ENCODE peak calls at places on chromosomes 11 and 22, in nine cellular contexts. Q is skeletal muscle cell; S is foreskin melanocyte; J is stimulated activated CD4-positive, alpha-beta T cell treated with anti-CD3 and anti-CD28 coated beads, Interleukin-12 subunit alpha, Interleukin-12 subunit beta, amount 100 ng/mL, for 4 hours; H is AG04449; F is heart right ventricle; U is SJSA1; Z is NAMALWA; I is NCI-H774. Y is an unnamed sample.

GRCh38 chr11:34250732-34251639 is 106.8 kb downstream of the ABTB2 start:
- DNase-seq in F (peak; percentile 56), I (no peak), H (no peak), J (peak; percentile 53), U (peak; percentile 75), Z (peak; percentile 91), S (peak; percentile 68), Q (no peak), Y (no peak)

GRCh38 chr11:16820324-16821092 is 82.1 kb downstream of the C11orf58 start:
- DNase-seq in Q (no peak), H (peak; percentile 12), I (peak; percentile 57), Z (peak; percentile 81), J (peak; percentile 73), U (peak; percentile 64), F (peak; percentile 81), S (peak; percentile 68), Y (peak; percentile 63)

GRCh38 chr11:27868226-27868625 is 168.0 kb upstream of the BDNF start:
- DNase-seq in J (no peak), S (no peak), U (no peak), I (no peak), Z (no peak), F (no peak), H (no peak), Q (no peak), Y (no peak)

GRCh38 chr11:130127509-130127908 is 32.1 kb upstream of the ST14 start:
- DNase-seq in J (no peak), U (no peak), I (no peak), S (no peak), Z (no peak), F (no peak), H (no peak), Q (no peak), Y (no peak)

GRCh38 chr22:41568811-41569210 is 8.0 kb downstream of the CSDC2 start:
- DNase-seq in S (no peak), Q (no peak), J (no peak), Z (no peak), F (no peak), U (no peak), I (no peak), H (no peak), Y (no peak)

GRCh38 chr22:25067851-25068421 is 115.4 kb downstream of the KIAA1671 start:
- DNase-seq in Z (no peak), H (no peak), I (no peak), Q (peak; percentile 18), U (no peak), F (no peak), J (peak; percentile 54), S (no peak), Y (no peak)

GRCh38 chr11:36619502-36619901 is 21.5 kb upstream of the RAG2 start:
- DNase-seq in J (no peak), H (no peak), I (no peak), F (no peak), U (no peak), Q (no peak), Z (peak; percentile 89), S (no peak), Y (no peak)

GRCh38 chr11:1746956-1747752 is 3.2 kb downstream of the IFITM10 start:
- DNase-seq in U (no peak), Z (no peak), I (no peak), H (no peak), J (no peak), F (no peak), S (no peak), Q (no peak), Y (no peak)

GRCh38 chr11:1484061-1484671 is 2.4 kb downstream of the MOB2 start:
- DNase-seq in I (no peak), H (no peak), F (no peak), S (no peak), U (no peak), Z (no peak), Q (no peak), J (no peak), Y (peak; percentile 11)

GRCh38 chr11:26230021-26230420 is 101.9 kb upstream of the ANO3 start:
- DNase-seq in F (no peak), I (no peak), H (no peak), S (no peak), J (no peak), Q (no peak), Z (no peak), U (no peak), Y (no peak)

GRCh38 chr11:99376463-99376862 is 355.7 kb downstream of the CNTN5 start:
- DNase-seq in I (no peak), Q (no peak), U (no peak), Z (no peak), S (no peak), F (no peak), J (no peak), H (no peak), Y (no peak)

GRCh38 chr11:10488121-10488580 is 33.1 kb downstream of the AMPD3 start:
- DNase-seq in H (no peak), S (no peak), U (no peak), Q (no peak), Z (no peak), J (no peak), I (no peak), F (no peak), Y (no peak)

GRCh38 chr22:50678651-50679521 is 6.3 kb downstream of the SHANK3 start:
- DNase-seq in F (no peak), S (no peak), H (no peak), Z (no peak), U (no peak), Q (no peak), J (no peak), I (no peak), Y (no peak)

GRCh38 chr22:47049078-47049609 is 286.7 kb downstream of the TBC1D22A start:
- DNase-seq in F (peak; percentile 2), U (no peak), I (no peak), J (no peak), S (no peak), Q (no peak), Z (no peak), H (no peak), Y (no peak)

GRCh38 chr11:61082931-61083531 is 19.3 kb upstream of the CD5 start:
- DNase-seq in F (no peak), Z (no peak), I (no peak), H (no peak), Q (no peak), S (no peak), U (no peak), J (no peak), Y (no peak)

GRCh38 chr11:44596541-44597276 is 31.2 kb downstream of the CD82 start:
- DNase-seq in J (peak; percentile 55), F (no peak), S (no peak), Z (peak; percentile 49), U (no peak), Q (no peak), H (no peak), I (no peak), Y (no peak)